ENCODE peak calls at places on chromosomes 11 and 22, in seven cellular contexts. H is stomach, R is A549, A is GM12878, F is adrenal gland, S is breast epithelium, E is lower leg skin. K is an unnamed sample.

GRCh38 chr11:13448876-13449275 is 14.1 kb downstream of the BTBD10 start:
- DNase-seq in H (no peak), E (no peak), R (no peak), F (no peak), A (no peak), S (no peak), K (no peak)

GRCh38 chr11:95494856-95495255 is 263.9 kb upstream of the SESN3 start:
- DNase-seq in R (no peak), A (no peak), F (no peak), E (no peak), S (no peak), H (no peak), K (no peak)

GRCh38 chr22:42330953-42331525 is 60.6 kb upstream of the TCF20 start:
- DNase-seq in R (no peak), A (no peak), H (no peak), F (peak), E (no peak), S (no peak), K (no peak)

GRCh38 chr11:76698321-76699043 is 27.9 kb upstream of the LRRC32 start:
- DNase-seq in A (no peak), S (no peak), R (peak), E (no peak), F (no peak), H (no peak), K (no peak)

GRCh38 chr11:118109231-118109630 is 22.5 kb upstream of the SMIM35 start:
- DNase-seq in E (no peak), F (no peak), H (no peak), R (no peak), A (no peak), S (no peak), K (no peak)

GRCh38 chr22:38213319-38214247 is 11.8 kb downstream of the MAFF start:
- DNase-seq in R (no peak), E (no peak), S (no peak), F (no peak), H (no peak), A (peak), K (no peak)

GRCh38 chr22:50083462-50084081 is 1.7 kb downstream of the MLC1 start:
- DNase-seq in S (no peak), E (no peak), R (no peak), H (no peak), A (no peak), F (no peak), K (no peak)

GRCh38 chr11:130145975-130146776 is 13.4 kb upstream of the ST14 start:
- DNase-seq in R (peak), H (peak), F (no peak), E (no peak), S (peak), A (no peak), K (no peak)

GRCh38 chr22:29519996-29520395 is 33.6 kb downstream of the THOC5 start:
- DNase-seq in S (no peak), E (no peak), H (no peak), R (no peak), A (no peak), F (no peak), K (peak)

GRCh38 chr11:64245797-64246623 is 733 bp downstream of the PPP1R14B start:
- DNase-seq in H (peak), R (peak), S (peak), E (peak), A (no peak), F (peak), K (no peak)

GRCh38 chr22:43129426-43130425 is 13.5 kb downstream of the MCAT start:
- DNase-seq in A (no peak), E (no peak), S (no peak), F (no peak), R (no peak), H (no peak), K (no peak)

GRCh38 chr11:12183827-12184620 is 73.6 kb downstream of the MICAL2 start:
- DNase-seq in F (no peak), R (no peak), S (no peak), A (no peak), H (no peak), E (peak), K (no peak)

GRCh38 chr11:60143768-60144167 is 39.1 kb downstream of the MS4A6A start:
- DNase-seq in E (no peak), S (no peak), A (no peak), H (no peak), F (no peak), R (no peak), K (no peak)

GRCh38 chr11:63766501-63767270 is 1.9 kb downstream of the ZFTA start:
- DNase-seq in E (no peak), A (no peak), H (no peak), S (no peak), R (no peak), F (no peak), K (no peak)

GRCh38 chr11:86230196-86230813 is 14.2 kb upstream of the EED start:
- DNase-seq in E (no peak), H (no peak), A (no peak), F (no peak), R (no peak), S (no peak), K (no peak)

GRCh38 chr22:28245579-28246224 is 326.6 kb upstream of the PITPNB start:
- DNase-seq in H (no peak), R (no peak), S (no peak), A (no peak), E (no peak), F (no peak), K (no peak)

GRCh38 chr11:35313066-35313765 is 106.1 kb downstream of the SLC1A2 start:
- DNase-seq in E (no peak), F (no peak), A (peak), H (no peak), S (no peak), R (no peak), K (no peak)

GRCh38 chr11:118223992-118224391 is 819 bp downstream of the JAML start:
- DNase-seq in R (no peak), S (no peak), H (no peak), A (no peak), E (no peak), F (no peak), K (no peak)

GRCh38 chr22:47395481-47395880 is 633.0 kb downstream of the TBC1D22A start:
- DNase-seq in H (no peak), R (peak), F (no peak), A (no peak), E (no peak), S (peak), K (no peak)

GRCh38 chr11:77473801-77474508 is at the start of gene PAK1:
- DNase-seq in S (peak), E (peak), H (peak), R (peak), F (peak), A (no peak), K (peak)

GRCh38 chr11:122025757-122026156 is 90.3 kb downstream of the BLID start:
- DNase-seq in F (no peak), S (no peak), E (no peak), R (no peak), A (no peak), H (no peak), K (no peak)

GRCh38 chr11:130771708-130772107 is 144.6 kb downstream of the SNX19 start:
- DNase-seq in H (no peak), E (no peak), R (no peak), F (no peak), A (no peak), S (no peak), K (no peak)

GRCh38 chr22:37807410-37808293 is at the start of gene GCAT:
- DNase-seq in R (peak), E (peak), S (peak), F (peak), A (peak), H (peak), K (peak)

GRCh38 chr22:48306284-48306683 is 1521.4 kb downstream of the BRD1 start:
- DNase-seq in E (no peak), A (no peak), F (no peak), H (no peak), R (no peak), S (no peak), K (no peak)

GRCh38 chr11:19435306-19435989 is 194.7 kb upstream of the E2F8 start:
- DNase-seq in F (no peak), A (no peak), S (no peak), H (no peak), R (no peak), E (no peak), K (no peak)

GRCh38 chr11:64629796-64630562 is 39.0 kb downstream of the SLC22A12 start:
- DNase-seq in F (peak), E (no peak), A (no peak), H (no peak), S (no peak), R (peak), K (no peak)

DNA sequence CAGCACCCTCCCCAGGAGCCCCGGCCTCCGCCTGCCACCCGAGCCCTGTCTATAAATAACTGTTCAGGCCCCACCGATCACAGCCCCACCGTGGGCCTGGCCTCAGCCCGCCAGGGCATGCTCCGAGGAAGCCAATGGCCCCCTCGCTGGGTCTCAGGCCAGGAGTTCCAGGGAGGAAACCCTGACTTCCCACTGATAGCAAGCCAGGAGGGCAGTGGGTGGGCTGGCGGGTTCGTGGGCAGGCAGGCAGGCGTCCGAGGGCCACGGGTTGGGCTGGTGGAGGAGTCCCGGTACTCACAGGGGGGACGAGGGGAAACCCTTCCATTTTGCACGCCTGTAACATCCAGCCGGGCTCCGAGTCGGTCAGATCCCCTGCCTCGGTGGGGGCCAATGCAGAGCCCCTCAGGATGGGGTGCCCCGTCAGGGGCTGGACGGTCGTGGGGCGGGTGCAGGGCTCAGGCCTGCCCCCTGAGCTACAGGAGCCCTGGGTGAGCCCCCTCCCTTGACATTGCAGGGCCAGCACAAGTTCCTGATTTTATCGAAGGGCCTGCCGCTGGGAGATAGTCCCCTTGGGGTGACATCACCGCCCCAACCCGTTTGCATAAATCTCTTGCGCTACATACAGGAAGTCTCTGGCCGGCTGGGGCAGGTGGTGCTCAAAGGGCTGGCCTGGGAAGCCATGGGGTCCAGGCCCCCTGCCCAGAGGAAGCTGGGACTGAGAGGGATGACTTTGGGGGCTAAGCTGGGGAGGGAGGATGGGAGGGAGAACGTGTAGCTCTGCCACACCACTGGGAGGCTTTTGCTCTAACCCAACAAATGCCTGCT is at the start of gene SPI1:
- DNase-seq in F (no peak), R (no peak), A (peak), E (no peak), S (no peak), H (peak), K (no peak)
- TF ChIP-seq POLR2A in F (no peak), R (no peak), A (peak), E (no peak), S (no peak), H (no peak), K (no peak)

GRCh38 chr11:47377571-47378010 is 756 bp downstream of the SPI1 start:
- DNase-seq in S (no peak), F (no peak), H (no peak), A (no peak), E (no peak), R (no peak), K (no peak)

GRCh38 chr11:47376183-47376542 is 2.2 kb downstream of the SPI1 start:
- DNase-seq in S (no peak), R (no peak), A (no peak), E (no peak), H (no peak), F (no peak), K (no peak)

GRCh38 chr11:47375546-47376085 is 2.7 kb downstream of the SPI1 start:
- DNase-seq in S (no peak), H (no peak), R (no peak), E (no peak), A (no peak), F (no peak), K (no peak)

GRCh38 chr11:47375020-47375419 is 3.3 kb downstream of the SPI1 start:
- DNase-seq in S (no peak), F (no peak), A (no peak), R (no peak), H (no peak), E (no peak), K (no peak)

GRCh38 chr11:47376543-47377371 is 1.6 kb downstream of the SPI1 start:
- DNase-seq in S (no peak), A (no peak), R (no peak), E (no peak), F (peak), H (no peak), K (no peak)
- TF ChIP-seq CTCF in S (no peak), A (peak), R (no peak), E (no peak), F (no peak), H (no peak), K (no peak)

GRCh38 chr11:111878766-111879636 is at the start of the genes CFAP68 and FDXACB1:
- DNase-seq in F (peak), A (peak), H (peak), E (peak), S (peak), R (peak), K (peak)
- TF ChIP-seq POLR2A in F (peak), A (peak), H (no peak), E (no peak), S (peak), R (peak), K (peak)

GRCh38 chr11:101306721-101307120 is 177.1 kb upstream of the PGR start:
- DNase-seq in F (no peak), A (no peak), E (no peak), S (no peak), H (no peak), R (no peak), K (no peak)
- TF ChIP-seq CTCF in F (no peak), A (no peak), E (no peak), S (no peak), H (no peak), R (no peak), K (no peak)

DNA sequence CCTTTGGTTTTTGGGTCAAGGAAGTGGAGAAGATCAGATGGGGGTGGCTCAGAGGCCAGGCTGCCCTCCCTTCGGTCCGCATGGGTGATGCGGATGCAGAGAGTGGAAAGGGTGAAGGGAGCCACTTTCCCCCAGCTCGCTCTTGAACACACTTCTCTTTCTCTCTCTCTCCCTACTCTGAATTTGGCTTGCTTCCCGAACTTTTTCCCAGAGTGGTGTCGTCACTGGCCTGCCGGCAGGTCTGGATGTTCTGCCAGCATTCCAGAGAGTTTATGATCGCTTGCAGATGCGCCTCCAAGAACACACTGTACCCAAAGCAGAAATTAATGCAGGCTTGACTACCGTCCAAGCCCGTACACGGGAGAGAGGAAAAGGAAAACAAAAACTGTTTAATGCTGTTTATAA is 103.2 kb downstream of the ZBTB16 start:
- DNase-seq in F (peak), E (peak), H (peak), R (peak), S (peak), A (no peak), K (peak)
- TF ChIP-seq POLR2A in F (peak), E (no peak), H (peak), R (no peak), S (no peak), A (no peak), K (peak)

DNA sequence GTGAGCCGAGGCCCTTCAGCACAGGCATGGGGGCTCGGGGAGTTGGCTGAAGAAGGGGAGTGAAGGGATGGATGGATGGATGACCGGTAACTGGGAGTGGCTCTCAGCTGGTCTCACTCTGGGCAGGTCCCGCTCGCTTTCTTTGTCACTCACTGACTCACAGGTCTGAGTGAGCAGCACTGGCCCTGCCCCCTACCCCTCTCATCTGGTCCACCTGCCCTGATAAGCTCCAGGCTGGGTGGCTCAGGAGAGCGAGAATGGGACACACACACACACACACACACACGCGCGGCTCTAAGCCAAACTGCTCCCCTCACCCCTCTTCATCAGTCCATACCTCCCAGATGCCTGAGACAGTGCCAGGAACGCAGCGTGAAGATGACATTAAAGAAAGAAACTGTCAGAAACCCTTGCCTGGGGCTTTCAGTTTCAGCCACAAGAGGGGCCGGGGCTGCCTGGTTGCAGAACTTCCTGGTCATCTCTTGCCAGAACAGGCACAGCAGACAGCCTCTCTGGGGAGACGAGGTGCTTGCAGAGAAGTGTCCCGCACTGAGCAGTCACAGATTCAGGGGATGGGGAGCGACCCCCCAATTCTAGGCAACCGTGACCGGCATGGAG is 16.5 kb upstream of the SHISAL1 start:
- DNase-seq in H (no peak), E (no peak), F (no peak), A (peak), R (no peak), S (no peak), K (no peak)
- TF ChIP-seq CTCF in H (no peak), E (no peak), F (no peak), A (no peak), R (no peak), S (no peak), K (no peak)

GRCh38 chr22:31491218-31491962 is 1.7 kb upstream of the EIF4ENIF1 start:
- DNase-seq in E (no peak), R (no peak), A (no peak), S (no peak), F (no peak), H (no peak), K (no peak)

GRCh38 chr22:31488988-31489617 is 539 bp downstream of the EIF4ENIF1 start:
- DNase-seq in H (peak), A (no peak), R (peak), S (no peak), E (peak), F (peak), K (peak)

GRCh38 chr22:31488346-31488883 is 1.2 kb downstream of the EIF4ENIF1 start:
- DNase-seq in E (no peak), F (no peak), R (no peak), A (no peak), S (no peak), H (no peak), K (no peak)

GRCh38 chr22:31490496-31490925 is 869 bp upstream of the EIF4ENIF1 start:
- DNase-seq in F (peak), H (peak), R (peak), S (no peak), A (peak), E (peak), K (peak)

DNA sequence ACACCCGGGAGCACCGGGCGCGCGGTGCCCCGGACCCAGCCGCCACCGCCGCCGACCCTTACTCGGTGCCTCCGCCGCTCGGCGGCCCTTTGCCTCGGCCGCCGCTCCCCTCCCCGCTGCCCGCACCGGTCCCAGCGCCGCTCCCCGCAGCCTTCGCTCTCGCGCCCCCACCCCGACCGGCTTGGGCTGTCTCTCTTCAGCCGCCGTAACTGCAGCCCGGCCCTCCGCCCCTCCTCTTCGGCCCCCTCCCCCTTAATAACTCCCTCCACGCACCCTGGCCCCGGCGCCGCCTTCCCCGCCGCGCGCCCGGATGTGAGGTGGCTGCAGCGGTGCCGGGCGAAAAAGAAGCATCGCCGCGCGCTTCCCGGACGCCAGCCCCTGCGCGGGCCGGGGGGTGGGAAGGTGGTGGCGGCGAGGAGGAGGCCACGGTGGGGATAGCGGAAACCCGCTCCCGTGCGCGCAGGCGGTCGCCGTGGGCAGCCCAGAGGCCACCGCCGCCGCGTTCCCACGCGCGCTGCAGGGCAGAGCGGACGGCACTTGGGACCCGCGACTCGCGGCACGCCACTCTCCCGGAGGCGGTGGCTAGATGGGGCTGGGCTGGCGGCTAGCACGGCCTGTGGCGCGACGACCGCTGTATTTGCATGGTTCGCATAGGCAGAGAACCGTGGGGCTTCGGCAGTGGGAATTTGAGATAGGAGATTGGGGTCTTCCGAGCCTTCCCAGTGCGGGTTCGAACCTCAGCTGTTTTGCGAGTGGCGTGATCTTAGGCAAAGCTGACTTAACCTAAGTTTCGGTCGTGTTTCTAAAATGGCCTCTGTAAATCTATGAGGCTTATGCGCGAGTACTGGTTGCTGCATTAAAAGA is at the start of gene EIF4ENIF1:
- DNase-seq in R (peak), S (peak), H (peak), A (no peak), F (peak), E (peak), K (peak)
- TF ChIP-seq POLR2A in R (peak), S (no peak), H (no peak), A (peak), F (peak), E (no peak), K (peak)

K was measured in prostate gland.